ENCODE peak calls at places on chromosomes 7 and 10, in nine cellular contexts. B is lung; D is psoas muscle; M is K562; T is HL-60; U is body of pancreas; N is heart right ventricle; S is CD8-positive, alpha-beta memory T cell; L is SK-N-SH. Q is an unnamed sample.

GRCh38 chr7:82715344-82715743 is 271.8 kb upstream of the CACNA2D1 start:
- DNase-seq in N (no peak), D (no peak), M (no peak), T (no peak), U (no peak), S (no peak), L (no peak), B (no peak), Q (no peak)

GRCh38 chr10:15313844-15314243 is 57.2 kb downstream of the FAM171A1 start:
- DNase-seq in U (no peak), D (no peak), N (no peak), T (no peak), S (no peak), B (no peak), M (peak), L (peak), Q (peak)

GRCh38 chr7:114422478-114423217 is 8.0 kb downstream of the FOXP2 start:
- DNase-seq in T (no peak), B (no peak), N (no peak), S (no peak), U (no peak), M (no peak), D (no peak), L (no peak), Q (no peak)

GRCh38 chr10:74750848-74751274 is 75.5 kb upstream of the KAT6B start:
- DNase-seq in M (no peak), T (no peak), D (no peak), U (no peak), N (no peak), S (peak), B (no peak), L (no peak), Q (no peak)

GRCh38 chr10:5945203-5945534 is 32.2 kb downstream of the IL15RA start:
- DNase-seq in N (no peak), B (no peak), M (no peak), D (peak), U (no peak), T (no peak), S (no peak), L (no peak), Q (peak)

GRCh38 chr7:2953099-2953498 is 90.6 kb downstream of the CARD11 start:
- DNase-seq in D (no peak), M (no peak), S (no peak), B (no peak), N (no peak), L (no peak), U (no peak), T (no peak), Q (no peak)

GRCh38 chr7:81094952-81095351 is 176.1 kb upstream of the SEMA3C start:
- DNase-seq in L (no peak), T (no peak), U (no peak), D (no peak), B (no peak), M (no peak), N (no peak), S (no peak), Q (no peak)

GRCh38 chr10:48551796-48552591 is 52.9 kb downstream of the ARHGAP22 start:
- DNase-seq in S (no peak), D (peak), B (no peak), N (peak), U (peak), T (peak), L (peak), M (peak), Q (no peak)

GRCh38 chr7:14604606-14605005 is 297.9 kb downstream of the DGKB start:
- DNase-seq in N (no peak), U (no peak), T (no peak), M (no peak), D (no peak), L (no peak), B (no peak), S (no peak), Q (no peak)

GRCh38 chr10:27359792-27360320 is 119.3 kb upstream of the ACBD5 start:
- DNase-seq in D (no peak), T (no peak), B (no peak), U (no peak), L (no peak), M (no peak), N (no peak), S (no peak), Q (no peak)

GRCh38 chr10:118501637-118502440 is 93.6 kb downstream of the PRLHR start:
- DNase-seq in M (no peak), L (no peak), T (peak), B (no peak), U (no peak), D (no peak), S (no peak), N (no peak), Q (no peak)

GRCh38 chr7:33192695-33193291 is 63.4 kb downstream of the BBS9 start:
- DNase-seq in L (no peak), T (no peak), S (no peak), D (no peak), U (no peak), B (no peak), M (no peak), N (no peak), Q (no peak)

GRCh38 chr7:2568521-2569223 is 9.9 kb downstream of the IQCE start:
- DNase-seq in L (no peak), D (peak), T (no peak), U (no peak), B (no peak), N (no peak), S (no peak), M (no peak), Q (no peak)

GRCh38 chr10:92891885-92892705 is 43.8 kb downstream of the EXOC6 start:
- DNase-seq in L (peak), T (no peak), B (peak), D (peak), U (peak), M (peak), N (no peak), S (no peak), Q (peak)

GRCh38 chr10:75464478-75465090 is 33.2 kb downstream of the LRMDA start:
- DNase-seq in M (no peak), D (no peak), U (no peak), T (no peak), B (no peak), N (no peak), S (no peak), L (no peak), Q (no peak)

GRCh38 chr10:91597397-91597881 is 35.4 kb downstream of the PPP1R3C start:
- DNase-seq in L (peak), B (no peak), U (peak), D (no peak), M (no peak), N (no peak), T (no peak), S (no peak), Q (no peak)

GRCh38 chr10:14118953-14119352 is 211.8 kb downstream of the FRMD4A start:
- DNase-seq in M (no peak), U (no peak), L (no peak), B (no peak), T (no peak), S (no peak), N (no peak), D (no peak), Q (no peak)

GRCh38 chr10:79349072-79349491 is 1.8 kb downstream of the PPIF start:
- DNase-seq in L (no peak), M (peak), U (no peak), T (no peak), S (no peak), N (no peak), B (no peak), D (no peak), Q (no peak)

GRCh38 chr10:79349766-79350406 is 2.6 kb downstream of the PPIF start:
- DNase-seq in U (peak), T (no peak), M (peak), S (no peak), L (no peak), N (no peak), D (no peak), B (no peak), Q (no peak)

GRCh38 chr10:79351332-79351731 is 4.1 kb downstream of the PPIF start:
- DNase-seq in N (no peak), U (no peak), T (no peak), L (no peak), D (no peak), B (no peak), S (no peak), M (no peak), Q (no peak)

GRCh38 chr10:79352035-79352595 is 4.8 kb downstream of the PPIF start:
- DNase-seq in D (no peak), L (no peak), N (no peak), U (no peak), B (no peak), T (no peak), S (no peak), M (peak), Q (no peak)

DNA sequence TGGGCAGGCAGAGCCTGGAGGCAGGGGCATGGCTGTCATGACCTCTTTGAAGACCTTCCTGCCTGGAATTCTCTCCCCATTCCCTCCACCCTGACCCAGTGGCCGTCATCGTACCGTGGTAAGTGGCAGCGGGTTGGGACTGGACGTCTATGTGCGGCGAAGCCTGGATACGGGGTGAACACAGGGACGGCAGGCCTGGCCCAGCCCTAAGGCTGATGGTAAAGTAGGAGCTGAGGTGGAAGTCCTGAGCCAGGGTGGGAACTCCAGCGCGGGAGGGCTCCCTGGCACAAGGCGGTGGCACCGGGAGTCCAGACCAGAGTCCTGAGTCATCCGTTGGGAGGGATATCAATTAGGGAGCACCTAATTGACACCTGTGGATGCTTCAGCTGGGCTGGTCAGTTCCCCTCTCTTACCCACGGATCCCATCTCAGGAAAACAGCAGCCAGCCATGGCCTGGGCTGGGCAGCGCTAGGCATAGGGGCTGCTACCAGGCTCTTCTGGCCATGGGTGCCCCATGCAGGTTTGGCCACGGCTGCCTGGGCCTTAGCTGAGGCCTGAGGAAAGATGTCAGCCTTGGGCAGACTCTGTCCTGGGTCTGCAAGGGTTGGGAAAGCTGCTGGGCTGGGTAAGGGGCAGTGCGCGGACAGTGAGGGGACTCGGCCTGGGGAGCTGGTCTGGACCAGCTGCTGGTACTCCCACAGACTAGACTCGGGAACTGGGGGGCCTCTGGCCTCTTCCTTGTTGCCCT is 3.3 kb downstream of the PPIF start:
- DNase-seq in N (no peak), L (no peak), D (no peak), S (no peak), B (no peak), M (no peak), U (no peak), T (no peak), Q (no peak)
- H3K27ac ChIP-seq in N (no peak), L (no peak), D (no peak), S (no peak), B (no peak), M (peak), U (peak), T (peak), Q (no peak)

DNA sequence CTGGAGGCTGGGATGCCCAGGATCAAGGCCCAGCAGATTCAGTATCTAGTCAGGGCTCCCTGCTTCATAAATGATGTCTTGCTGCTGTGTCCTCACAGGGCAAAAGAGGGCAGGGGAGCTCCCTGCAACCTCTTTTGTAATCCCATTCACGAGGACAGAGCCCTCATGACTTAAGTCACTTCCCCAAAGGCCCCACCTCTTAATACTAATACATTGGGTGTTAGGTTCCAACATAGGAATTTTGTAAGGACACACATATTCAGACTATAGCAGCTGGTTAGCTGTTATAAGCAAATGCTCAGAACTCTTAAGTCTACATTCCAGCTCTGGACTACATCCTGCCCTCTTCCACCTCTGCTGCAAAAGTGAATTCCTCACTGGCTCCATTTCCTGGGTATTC is 63.0 kb downstream of the VOPP1 start:
- DNase-seq in D (no peak), T (no peak), U (no peak), L (no peak), B (no peak), S (no peak), N (no peak), M (no peak), Q (no peak)
- H3K27ac ChIP-seq in D (peak), T (no peak), U (no peak), L (peak), B (no peak), S (no peak), N (no peak), M (no peak), Q (no peak)

DNA sequence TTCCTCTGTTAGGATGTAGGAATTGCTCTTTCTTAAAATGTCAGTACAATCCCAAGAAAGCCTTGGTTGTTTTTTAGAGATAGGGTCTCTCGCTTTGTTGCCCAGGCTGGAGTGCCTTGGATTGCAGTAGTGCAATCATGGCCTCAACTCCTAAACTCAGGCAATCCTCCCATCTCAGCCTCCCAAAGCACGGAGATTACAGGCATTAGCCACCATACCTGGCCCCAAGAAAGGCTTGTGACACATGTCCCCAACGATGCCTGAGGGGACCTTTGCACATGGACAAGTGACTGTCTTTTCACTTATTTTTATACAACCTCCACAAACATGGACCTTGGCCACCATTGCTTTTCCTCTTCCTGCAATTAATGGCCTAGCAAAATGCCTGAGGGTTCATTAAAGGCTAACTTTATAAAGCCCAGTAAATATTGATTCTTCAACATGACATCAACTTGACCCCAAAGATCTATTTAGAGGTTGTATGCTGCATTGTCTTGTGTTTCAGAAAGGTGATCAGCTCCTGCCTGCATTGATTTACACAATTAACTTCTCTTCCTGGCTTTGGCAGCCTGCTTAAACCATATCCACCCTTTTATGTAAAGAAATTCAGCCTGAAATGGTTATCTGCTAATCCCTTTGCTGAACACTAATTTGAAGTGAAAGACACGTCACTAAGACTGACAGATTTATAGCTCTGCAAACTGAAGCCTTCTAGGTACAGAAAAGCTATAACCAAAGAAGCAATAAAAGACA is 10.1 kb upstream of the SPOCK2 start:
- DNase-seq in U (no peak), L (no peak), T (no peak), M (peak), D (no peak), B (no peak), N (no peak), S (no peak), Q (no peak)
- H3K27ac ChIP-seq in U (peak), L (no peak), T (no peak), M (peak), D (no peak), B (no peak), N (peak), S (peak), Q (no peak)

GRCh38 chr10:60376221-60376620 is 13.5 kb downstream of the ANK3 start:
- DNase-seq in L (peak), D (no peak), N (no peak), M (no peak), T (no peak), U (no peak), S (no peak), B (no peak), Q (no peak)
- H3K27ac ChIP-seq in L (peak), D (no peak), N (no peak), M (no peak), T (no peak), U (no peak), S (no peak), B (no peak), Q (no peak)